ENCODE peak calls at places on chromosomes 11 and 22, in seven cellular contexts. I is HCT116, M is OCI-LY7, K is neural progenitor cell, P is GM23338, H is SK-N-SH, W is GM23248. L is an unnamed sample.

GRCh38 chr22:40721266-40721665 is 42.0 kb downstream of the MCHR1 start:
- DNase-seq in I (no peak), M (no peak), K (peak; percentile 37), P (peak; percentile 45), H (peak; percentile 50), W (peak; percentile 63), L (peak; percentile 21)

GRCh38 chr11:8224711-8225110 is 39.0 kb downstream of the LMO1 start:
- DNase-seq in I (no peak), M (no peak), K (no peak), P (no peak), H (no peak), W (no peak), L (no peak)

GRCh38 chr22:43262990-43263644 is 76.2 kb upstream of the TTLL12 start:
- DNase-seq in I (no peak), M (no peak), K (no peak), P (no peak), H (no peak), W (no peak), L (no peak)

GRCh38 chr22:36528336-36528735 is 630 bp downstream of the EIF3D start:
- DNase-seq in I (no peak), M (peak; percentile 31), K (no peak), P (no peak), H (peak; percentile 49), W (peak; percentile 68), L (no peak)

GRCh38 chr22:44330727-44331660 is 18.2 kb upstream of the SHISAL1 start:
- DNase-seq in I (no peak), M (no peak), K (peak; percentile 76), P (peak; percentile 69), H (peak; percentile 71), W (peak; percentile 46), L (no peak)

GRCh38 chr22:24506802-24507438 is 11.8 kb downstream of the UPB1 start:
- DNase-seq in I (no peak), M (peak; percentile 60), K (no peak), P (peak; percentile 34), H (no peak), W (peak; percentile 52), L (peak; percentile 54)

GRCh38 chr11:61923166-61924015 is 6.0 kb upstream of the RAB3IL1 start:
- DNase-seq in I (no peak), M (no peak), K (peak; percentile 74), P (peak; percentile 67), H (peak; percentile 61), W (peak; percentile 72), L (no peak)

GRCh38 chr11:37394236-37394870 is 796.3 kb upstream of the RAG2 start:
- DNase-seq in I (no peak), M (peak; percentile 3), K (no peak), P (no peak), H (no peak), W (no peak), L (peak; percentile 6)

GRCh38 chr11:85685131-85685819 is 720 bp downstream of the CCDC89 start:
- DNase-seq in I (no peak), M (no peak), K (no peak), P (no peak), H (peak; percentile 28), W (peak; percentile 72), L (no peak)

GRCh38 chr22:48758021-48758561 is 1069.6 kb downstream of the BRD1 start:
- DNase-seq in I (no peak), M (no peak), K (no peak), P (no peak), H (no peak), W (no peak), L (no peak)

GRCh38 chr11:78188809-78189724 is at the start of gene USP35:
- DNase-seq in I (no peak), M (no peak), K (no peak), P (peak; percentile 48), H (no peak), W (peak; percentile 32), L (no peak)
- TF ChIP-seq EZH2phosphoT487 in I (no peak), M (no peak), K (no peak), P (no peak), H (no peak), W (no peak), L (no peak)

GRCh38 chr11:117511981-117512448 is 184.4 kb downstream of the CEP164 start:
- DNase-seq in I (no peak), M (no peak), K (no peak), P (no peak), H (peak; percentile 54), W (no peak), L (no peak)

GRCh38 chr11:117511483-117511934 is 183.9 kb downstream of the CEP164 start:
- DNase-seq in I (no peak), M (no peak), K (no peak), P (no peak), H (peak; percentile 64), W (no peak), L (no peak)

GRCh38 chr11:117513666-117514065 is 186.0 kb downstream of the CEP164 start:
- DNase-seq in I (no peak), M (no peak), K (no peak), P (no peak), H (no peak), W (no peak), L (no peak)

GRCh38 chr11:117509543-117509942 is 181.9 kb downstream of the CEP164 start:
- DNase-seq in I (no peak), M (no peak), K (no peak), P (no peak), H (no peak), W (no peak), L (no peak)

GRCh38 chr11:117510646-117511045 is 183.0 kb downstream of the CEP164 start:
- DNase-seq in I (no peak), M (no peak), K (no peak), P (no peak), H (no peak), W (no peak), L (no peak)
- H3K4me2 ChIP-seq in I (no peak overlapping the region), M (no peak overlapping the region), K (no peak overlapping the region), P (no peak overlapping the region), H (no peak overlapping the region), W (no peak overlapping the region), L (no peak overlapping the region)

DNA sequence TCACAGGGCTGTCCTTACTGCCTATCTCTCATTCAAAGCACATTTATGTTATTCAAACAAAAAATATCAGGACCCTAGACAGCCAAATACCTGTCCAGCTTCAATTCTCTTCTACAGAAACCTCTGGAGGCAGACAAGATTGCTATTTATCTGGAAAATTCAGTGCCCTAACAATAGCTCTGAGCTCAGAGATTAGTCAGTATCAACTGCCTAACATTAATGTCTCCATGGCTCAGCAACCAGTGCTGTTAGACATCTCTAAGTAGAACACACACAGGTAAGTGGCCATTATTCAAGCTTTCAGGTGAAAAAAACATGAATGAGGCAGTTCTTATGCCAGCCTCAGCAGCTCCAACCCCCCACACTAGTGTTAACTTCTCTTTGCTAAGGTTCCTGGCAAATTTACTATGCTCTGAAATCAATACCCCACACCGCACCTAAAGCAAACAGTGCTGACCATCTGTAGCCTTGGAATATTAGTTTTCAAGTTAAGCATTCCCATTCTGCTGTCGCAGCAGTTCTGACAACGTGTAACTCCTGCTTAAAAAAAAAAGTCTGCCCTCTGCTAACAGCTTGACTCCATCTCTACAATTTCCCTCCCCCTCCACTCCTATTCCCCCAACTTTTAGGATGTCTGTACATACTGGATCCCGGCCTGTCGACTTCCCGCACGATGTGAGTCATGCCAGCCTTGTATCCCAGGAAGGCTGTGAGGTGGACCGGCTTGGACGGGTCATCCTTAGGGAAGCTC is 1.5 kb downstream of the RPL3 start:
- DNase-seq in I (no peak), M (peak; percentile 24), K (no peak), P (no peak), H (no peak), W (peak; percentile 81), L (no peak)
- TF ChIP-seq EZH2phosphoT487 in I (no peak), M (no peak), K (no peak), P (no peak), H (no peak), W (no peak), L (no peak)

GRCh38 chr11:64383580-64383979 is 24.6 kb downstream of the RPS6KA4 start:
- DNase-seq in I (no peak), M (no peak), K (no peak), P (no peak), H (no peak), W (no peak), L (no peak)
- H3K4me2 ChIP-seq in I (no peak overlapping the region), M (no peak overlapping the region), K (no peak overlapping the region), P (no peak overlapping the region), H (no peak overlapping the region), W (no peak overlapping the region), L (no peak overlapping the region)

DNA sequence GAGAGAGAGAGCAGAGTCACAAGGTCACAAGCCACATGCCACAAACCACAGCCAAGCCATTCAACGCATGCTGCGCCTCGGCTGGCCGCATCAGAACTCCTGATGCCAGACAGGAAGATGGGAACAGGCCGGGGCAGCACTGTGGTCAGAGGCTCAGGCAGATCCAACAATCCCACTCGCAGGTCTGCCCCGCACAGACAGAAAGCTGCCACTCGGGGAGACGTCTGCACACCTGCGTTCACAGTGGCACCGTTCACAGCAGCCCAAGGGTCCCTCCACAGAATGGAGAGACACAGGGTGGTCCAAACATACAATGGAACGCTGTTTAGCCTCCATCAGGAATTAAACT is 408.8 kb downstream of the CTTN start:
- DNase-seq in I (no peak), M (no peak), K (no peak), P (no peak), H (no peak), W (no peak), L (no peak)
- TF ChIP-seq EZH2phosphoT487 in I (no peak), M (no peak), K (no peak), P (no peak), H (no peak), W (no peak), L (no peak)

GRCh38 chr11:46130286-46130937 is 9.2 kb upstream of the PHF21A start:
- DNase-seq in I (no peak), M (no peak), K (no peak), P (no peak), H (no peak), W (no peak), L (no peak)

GRCh38 chr11:46129133-46129532 is 7.9 kb upstream of the PHF21A start:
- DNase-seq in I (no peak), M (no peak), K (no peak), P (no peak), H (no peak), W (no peak), L (no peak)

GRCh38 chr11:46133119-46133518 is 11.9 kb upstream of the PHF21A start:
- DNase-seq in I (no peak), M (no peak), K (no peak), P (no peak), H (no peak), W (no peak), L (no peak)

GRCh38 chr11:46134540-46134939 is 13.3 kb upstream of the PHF21A start:
- DNase-seq in I (no peak), M (no peak), K (peak; percentile 46), P (peak; percentile 72), H (no peak), W (no peak), L (no peak)

DNA sequence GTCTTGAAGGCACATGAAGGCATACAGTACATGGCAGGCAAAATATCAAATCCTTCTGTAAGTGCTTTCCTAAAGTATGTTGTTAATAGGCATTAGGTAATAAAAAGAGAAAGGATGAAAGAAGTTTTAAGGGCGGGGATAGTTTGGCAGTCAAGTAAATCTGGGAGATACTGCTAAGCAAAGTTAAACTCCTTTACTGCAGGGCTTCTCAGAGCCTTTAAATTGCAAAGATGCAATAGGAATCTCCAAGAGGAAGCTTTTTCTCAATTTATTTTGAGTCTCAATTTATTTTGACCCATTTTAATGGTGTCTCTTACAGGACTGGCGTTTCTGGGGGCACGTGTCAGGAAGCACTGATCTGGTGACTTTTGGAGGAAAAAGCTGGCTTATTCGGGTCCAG is 12.8 kb upstream of the PHF21A start:
- DNase-seq in I (no peak), M (no peak), K (no peak), P (no peak), H (no peak), W (no peak), L (no peak)
- H3K4me2 ChIP-seq in I (no peak overlapping the region), M (no peak overlapping the region), K (no peak overlapping the region), P (no peak overlapping the region), H (no peak overlapping the region), W (no peak overlapping the region), L (no peak overlapping the region)